ENCODE peak calls at places on chromosome 1, in seven cellular contexts. U is CD8-positive, alpha-beta T cell; A is IMR-90; O is left ventricle myocardium inferior; K is brain microvascular endothelial cell; V is bronchial epithelial cell; H is H7. B is an unnamed sample. For H3K36me3 and H3K27me3, the result is how much of the 10 kb centered on the place peaks cover.

GRCh38 chr1:160612613-160613218 is 33.4 kb upstream of the CD84 start:
- DNase-seq in U (no peak), A (no peak), O (no peak), K (no peak), V (no peak), H (no peak), B (no peak)

GRCh38 chr1:1260843-1261560 is 12.7 kb downstream of the UBE2J2 start:
- DNase-seq in U (no peak), A (no peak), O (no peak), K (no peak), V (no peak), H (peak), B (no peak)

GRCh38 chr1:154431586-154432373 is 26.6 kb downstream of the IL6R start:
- DNase-seq in U (no peak), A (peak), O (no peak), K (peak), V (peak), H (no peak), B (no peak)

GRCh38 chr1:184982002-184982954 is 8.0 kb upstream of the NIBAN1 start:
- DNase-seq in U (peak), A (peak), O (peak), K (peak), V (peak), H (peak), B (peak)

GRCh38 chr1:36178479-36179219 is 22.7 kb downstream of the MAP7D1 start:
- DNase-seq in U (no peak), A (no peak), O (peak), K (no peak), V (no peak), H (peak), B (no peak)

GRCh38 chr1:239803666-239804228 is 287.9 kb upstream of the FMN2 start:
- DNase-seq in U (no peak), A (no peak), O (no peak), K (no peak), V (no peak), H (peak), B (no peak)

GRCh38 chr1:179384027-179384426 is 18.3 kb downstream of the AXDND1 start:
- DNase-seq in U (no peak), A (no peak), O (no peak), K (no peak), V (no peak), H (no peak), B (no peak)

GRCh38 chr1:53162621-53163020 is 20.2 kb upstream of the SLC1A7 start:
- DNase-seq in U (no peak), A (no peak), O (no peak), K (no peak), V (no peak), H (no peak), B (no peak)

GRCh38 chr1:115238336-115239147 is 99.5 kb downstream of the NGF start:
- DNase-seq in U (no peak), A (no peak), O (no peak), K (no peak), V (no peak), H (no peak), B (no peak)

GRCh38 chr1:39116116-39116607 is 88.3 kb upstream of the MACF1 start:
- DNase-seq in U (no peak), A (no peak), O (no peak), K (no peak), V (no peak), H (no peak), B (no peak)

GRCh38 chr1:89881415-89882058 is 60.7 kb downstream of the LRRC8D start:
- DNase-seq in U (no peak), A (no peak), O (no peak), K (no peak), V (no peak), H (no peak), B (no peak)

DNA sequence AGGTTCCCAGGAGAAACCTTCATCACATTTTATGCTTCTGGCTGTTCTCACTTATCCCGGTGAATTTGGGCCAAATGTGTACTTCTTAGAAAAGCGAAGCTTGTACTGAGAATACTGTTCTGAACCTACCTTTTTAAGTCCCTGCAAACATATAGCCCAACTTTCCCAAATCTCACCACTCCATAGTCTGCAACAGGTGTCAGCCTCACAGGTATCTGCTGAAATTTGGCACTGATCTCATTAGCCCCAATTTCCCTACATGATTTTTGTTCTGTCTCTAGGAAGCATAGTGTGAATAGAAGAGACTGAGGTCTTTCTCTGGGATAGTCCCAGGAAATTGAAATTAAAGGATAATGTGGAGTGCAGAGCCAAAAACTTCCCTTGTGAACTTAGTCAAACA is 11.5 kb downstream of the RIT1 start:
- DNase-seq in U (no peak), A (no peak), O (no peak), K (no peak), V (no peak), H (no peak), B (no peak)
- H3K36me3 ChIP-seq in U (under half), A (half or more), O (half or more), K (half or more), V (under half), H (under half), B (half or more)

GRCh38 chr1:113993766-113994165 is 14.5 kb downstream of the OLFML3 start:
- DNase-seq in U (no peak), A (no peak), O (no peak), K (no peak), V (no peak), H (no peak), B (no peak)
- H3K27me3 ChIP-seq in U (under half), A (under half), O (under half), K (under half), V (under half), H (under half), B (under half)

GRCh38 chr1:75100481-75101092 is 33.6 kb upstream of the LHX8 start:
- DNase-seq in U (no peak), A (no peak), O (no peak), K (no peak), V (no peak), H (no peak), B (peak)
- H3K4me3 ChIP-seq in U (no peak), A (no peak), O (no peak), K (no peak), V (no peak), H (no peak), B (peak)

GRCh38 chr1:201838381-201838780 is 9.4 kb downstream of the IPO9 start:
- DNase-seq in U (no peak), A (no peak), O (no peak), K (no peak), V (no peak), H (no peak), B (no peak)

GRCh38 chr1:201840055-201840454 is 11.1 kb downstream of the IPO9 start:
- DNase-seq in U (no peak), A (no peak), O (no peak), K (no peak), V (no peak), H (no peak), B (no peak)

GRCh38 chr1:201831371-201831770 is 2.4 kb downstream of the IPO9 start:
- DNase-seq in U (no peak), A (no peak), O (no peak), K (no peak), V (no peak), H (no peak), B (no peak)

GRCh38 chr1:201828820-201829774 is at the start of gene IPO9:
- DNase-seq in U (peak), A (peak), O (peak), K (peak), V (peak), H (peak), B (peak)

GRCh38 chr1:201834621-201835020 is 5.7 kb downstream of the IPO9 start:
- DNase-seq in U (no peak), A (no peak), O (no peak), K (no peak), V (no peak), H (no peak), B (no peak)
- H3K36me3 ChIP-seq in U (under half), A (under half), O (under half), K (under half), V (under half), H (under half), B (under half)

GRCh38 chr1:47712596-47713299 is 274.9 kb downstream of the FOXD2 start:
- DNase-seq in U (no peak), A (no peak), O (no peak), K (no peak), V (no peak), H (no peak), B (no peak)

GRCh38 chr1:47711848-47712492 is 274.1 kb downstream of the FOXD2 start:
- DNase-seq in U (no peak), A (no peak), O (no peak), K (no peak), V (no peak), H (no peak), B (no peak)

GRCh38 chr1:47713960-47714359 is 276.1 kb downstream of the FOXD2 start:
- DNase-seq in U (no peak), A (no peak), O (no peak), K (no peak), V (no peak), H (no peak), B (no peak)

GRCh38 chr1:47714368-47714767 is 276.5 kb downstream of the FOXD2 start:
- DNase-seq in U (no peak), A (no peak), O (no peak), K (no peak), V (no peak), H (no peak), B (no peak)

GRCh38 chr1:47713333-47713953 is 275.6 kb downstream of the FOXD2 start:
- DNase-seq in U (no peak), A (no peak), O (no peak), K (no peak), V (no peak), H (no peak), B (no peak)
- H3K27me3 ChIP-seq in U (under half), A (under half), O (half or more), K (half or more), V (under half), H (half or more), B (under half)

GRCh38 chr1:27011058-27011764 is 1.4 kb downstream of the TENT5B start:
- DNase-seq in U (no peak), A (peak), O (no peak), K (peak), V (peak), H (peak), B (peak)

GRCh38 chr1:27009601-27010197 is 3.0 kb downstream of the TENT5B start:
- DNase-seq in U (no peak), A (no peak), O (peak), K (no peak), V (peak), H (peak), B (peak)

GRCh38 chr1:27011976-27012563 is 580 bp downstream of the TENT5B start:
- DNase-seq in U (no peak), A (no peak), O (no peak), K (no peak), V (no peak), H (peak), B (no peak)

GRCh38 chr1:27007909-27008582 is 4.6 kb downstream of the TENT5B start:
- DNase-seq in U (no peak), A (no peak), O (no peak), K (no peak), V (peak), H (peak), B (no peak)

DNA sequence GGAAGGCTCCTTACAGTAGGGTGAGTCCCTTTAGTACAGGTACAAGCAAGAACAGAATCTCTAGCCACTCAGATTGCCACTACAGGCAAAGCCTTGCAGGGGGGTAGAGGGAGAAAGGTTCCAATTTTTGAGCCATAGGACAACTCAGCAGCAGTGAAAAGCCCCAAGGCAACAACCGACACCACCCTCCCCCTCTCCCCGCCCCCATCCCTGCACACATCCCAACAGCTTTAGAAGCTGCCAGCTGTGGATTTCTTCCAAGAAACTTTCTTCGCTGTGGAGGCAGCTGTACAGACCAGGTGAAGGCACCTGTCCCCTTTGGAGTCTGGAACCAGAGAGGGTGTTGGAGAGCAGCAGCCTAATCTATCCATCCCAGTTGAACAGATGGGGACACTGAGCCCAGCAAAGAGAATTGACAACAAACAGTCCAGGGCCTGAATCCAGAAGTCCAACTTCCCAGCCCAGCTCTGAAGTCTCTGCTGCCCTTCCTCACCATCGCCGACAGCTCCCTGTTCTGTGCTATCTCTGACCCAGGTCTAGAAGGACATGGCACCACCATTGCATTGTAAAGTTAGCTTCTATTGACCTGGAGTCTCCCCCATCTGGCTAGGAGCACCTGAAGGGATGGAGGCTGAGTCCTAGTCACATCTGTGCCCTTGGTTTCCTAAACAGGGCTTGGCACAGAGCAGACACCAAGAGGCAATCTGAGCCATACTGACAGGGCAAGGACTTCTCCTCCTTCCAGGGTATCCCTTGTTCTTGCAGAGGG is 2.2 kb downstream of the TENT5B start:
- DNase-seq in U (no peak), A (no peak), O (no peak), K (no peak), V (no peak), H (peak), B (no peak)
- H3K4me3 ChIP-seq in U (no peak), A (no peak), O (peak), K (no peak), V (peak), H (peak), B (no peak)

GRCh38 chr1:202145325-202146140 is 996 bp upstream of the ARL8A start:
- DNase-seq in U (no peak), A (no peak), O (no peak), K (no peak), V (peak), H (peak), B (no peak)

GRCh38 chr1:202143011-202143767 is 1.3 kb downstream of the ARL8A start:
- DNase-seq in U (no peak), A (no peak), O (peak), K (no peak), V (no peak), H (no peak), B (no peak)

GRCh38 chr1:202146279-202146678 is 1.7 kb upstream of the ARL8A start:
- DNase-seq in U (no peak), A (no peak), O (no peak), K (no peak), V (no peak), H (no peak), B (no peak)

GRCh38 chr1:202143768-202144509 is 598 bp downstream of the ARL8A start:
- DNase-seq in U (no peak), A (no peak), O (peak), K (no peak), V (no peak), H (peak), B (peak)

GRCh38 chr1:202144510-202145324 is at the start of gene ARL8A:
- DNase-seq in U (peak), A (peak), O (peak), K (no peak), V (no peak), H (peak), B (peak)
- H3K36me3 ChIP-seq in U (under half), A (under half), O (under half), K (under half), V (under half), H (under half), B (under half)

GRCh38 chr1:64335634-64336033 is 132.2 kb downstream of the UBE2U start:
- DNase-seq in U (no peak), A (no peak), O (no peak), K (no peak), V (no peak), H (no peak), B (no peak)

GRCh38 chr1:64343105-64343960 is 126.6 kb upstream of the CACHD1 start:
- DNase-seq in U (no peak), A (peak), O (no peak), K (peak), V (peak), H (no peak), B (peak)

GRCh38 chr1:64340361-64340760 is 129.6 kb upstream of the CACHD1 start:
- DNase-seq in U (no peak), A (no peak), O (no peak), K (no peak), V (no peak), H (no peak), B (no peak)

DNA sequence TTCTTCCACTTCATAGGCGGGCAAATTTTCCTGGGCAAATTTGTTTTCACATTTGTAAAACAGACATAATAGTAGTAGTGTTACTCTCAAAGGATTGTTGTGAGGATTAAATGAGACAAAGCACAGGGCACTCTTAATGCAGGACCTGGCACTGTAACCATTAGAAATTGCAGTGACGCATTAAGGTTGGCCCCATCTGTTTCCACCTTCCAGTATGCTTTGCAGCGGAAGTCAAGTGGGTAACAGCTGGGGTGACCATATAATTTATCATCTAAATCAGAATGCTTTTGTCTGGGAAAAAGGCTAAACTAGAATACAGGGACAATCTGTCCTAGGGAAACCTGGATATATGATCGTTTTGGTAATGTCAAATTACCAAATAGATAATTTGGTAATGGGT is 132.5 kb upstream of the CACHD1 start:
- DNase-seq in U (no peak), A (no peak), O (no peak), K (no peak), V (no peak), H (no peak), B (no peak)
- H3K27me3 ChIP-seq in U (under half), A (under half), O (under half), K (under half), V (under half), H (under half), B (under half)

DNA sequence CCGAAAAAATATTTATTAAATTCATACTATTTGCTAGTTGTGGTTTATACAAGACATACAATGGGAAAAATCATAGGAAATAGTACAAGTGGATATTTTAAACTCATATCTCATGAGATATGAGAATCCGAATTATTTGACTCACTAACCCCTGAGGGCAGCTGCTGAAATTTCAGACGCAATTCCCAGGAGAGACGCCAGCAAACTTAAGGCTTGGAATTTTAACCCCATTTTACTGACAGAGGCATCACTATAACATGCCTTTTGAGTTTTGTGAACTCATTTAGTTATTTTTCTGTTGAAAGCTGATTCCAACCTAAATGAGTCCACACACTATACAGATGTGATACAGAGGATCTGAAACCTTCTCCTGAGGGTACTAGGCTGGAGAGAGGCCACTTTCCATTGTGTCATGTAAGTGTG is 5.9 kb upstream of the MROH9 start:
- DNase-seq in U (no peak), A (peak), O (no peak), K (peak), V (peak), H (no peak), B (no peak)
- H3K4me3 ChIP-seq in U (no peak), A (no peak), O (peak), K (peak), V (no peak), H (no peak), B (no peak)

GRCh38 chr1:208089151-208089550 is 155.0 kb downstream of the PLXNA2 start:
- DNase-seq in U (no peak), A (no peak), O (no peak), K (no peak), V (no peak), H (no peak), B (no peak)

GRCh38 chr1:208093046-208093445 is 151.1 kb downstream of the PLXNA2 start:
- DNase-seq in U (no peak), A (no peak), O (no peak), K (no peak), V (no peak), H (no peak), B (no peak)

GRCh38 chr1:208088319-208088718 is 155.9 kb downstream of the PLXNA2 start:
- DNase-seq in U (no peak), A (no peak), O (no peak), K (no peak), V (no peak), H (no peak), B (no peak)

GRCh38 chr1:208089971-208090755 is 154.0 kb downstream of the PLXNA2 start:
- DNase-seq in U (no peak), A (peak), O (peak), K (no peak), V (no peak), H (no peak), B (peak)

GRCh38 chr1:208090776-208091291 is 153.3 kb downstream of the PLXNA2 start:
- DNase-seq in U (no peak), A (no peak), O (no peak), K (no peak), V (no peak), H (no peak), B (no peak)
- H3K36me3 ChIP-seq in U (under half), A (under half), O (under half), K (under half), V (under half), H (under half), B (under half)

B was measured in MG63.